ENCODE peak calls at places on chromosomes 1 and 21, in four cellular contexts. X, F, R and Z are unnamed samples.

GRCh38 chr1:12294076-12294475 is 64.2 kb downstream of the VPS13D start:
- DNase-seq in R (no peak), X (no peak), F (peak), Z (no peak)

GRCh38 chr1:159076753-159077656 is at the start of gene AIM2:
- DNase-seq in R (peak), X (no peak), F (no peak), Z (no peak)

GRCh38 chr1:231612393-231613089 is 14.0 kb upstream of the DISC1 start:
- DNase-seq in F (no peak), R (no peak), X (no peak), Z (no peak)

GRCh38 chr1:181817091-181817490 is 244.4 kb downstream of the ZNF648 start:
- DNase-seq in F (no peak), R (no peak), X (no peak), Z (no peak)

GRCh38 chr1:28855969-28856368 is 44.0 kb downstream of the OPRD1 start:
- DNase-seq in F (no peak), R (no peak), X (no peak), Z (no peak)

GRCh38 chr1:177783052-177783451 is 186.8 kb downstream of the SEC16B start:
- DNase-seq in X (no peak), R (no peak), F (no peak), Z (peak)

GRCh38 chr1:192477630-192478029 is 97.9 kb upstream of the RGS1 start:
- DNase-seq in R (peak), F (peak), X (no peak), Z (no peak)

GRCh38 chr1:178612261-178612660 is 99.4 kb downstream of the TEX35 start:
- DNase-seq in X (no peak), F (peak), R (peak), Z (no peak)

GRCh38 chr21:26939532-26940181 is 27.2 kb downstream of the ADAMTS5 start:
- DNase-seq in X (no peak), R (peak), F (peak), Z (no peak)

GRCh38 chr1:54291276-54292014 is 91.5 kb downstream of the MRPL37 start:
- DNase-seq in X (no peak), R (no peak), F (no peak), Z (no peak)

GRCh38 chr1:63004868-63005267 is 220.9 kb downstream of the ATG4C start:
- DNase-seq in X (no peak), F (no peak), R (no peak), Z (peak)

GRCh38 chr1:17581389-17582123 is 42.1 kb downstream of the ARHGEF10L start:
- DNase-seq in F (no peak), X (no peak), R (no peak), Z (no peak)

GRCh38 chr1:113701429-113701828 is 57.9 kb downstream of the PHTF1 start:
- DNase-seq in F (no peak), R (no peak), X (no peak), Z (peak)

GRCh38 chr1:53076165-53076564 is 14.2 kb downstream of the PODN start:
- DNase-seq in X (no peak), F (no peak), R (no peak), Z (peak)

GRCh38 chr1:84370831-84371394 is 27.4 kb upstream of the DNASE2B start:
- DNase-seq in R (peak), F (peak), X (no peak), Z (no peak)

GRCh38 chr1:168623003-168623828 is 46.8 kb downstream of the XCL1 start:
- DNase-seq in X (no peak), R (peak), F (peak), Z (no peak)

GRCh38 chr1:20325844-20326323 is 35.2 kb downstream of the VWA5B1 start:
- DNase-seq in R (no peak), X (no peak), F (peak), Z (no peak)

GRCh38 chr1:24966724-24967346 is 36.8 kb upstream of the RUNX3 start:
- DNase-seq in X (no peak), F (peak), R (peak), Z (no peak)

GRCh38 chr1:231359113-231359512 is 21.0 kb downstream of the SPRTN start:
- DNase-seq in R (peak), F (peak), X (no peak), Z (no peak)

GRCh38 chr1:153527023-153527724 is 8.6 kb downstream of the S100A6 start:
- DNase-seq in F (peak), R (no peak), X (no peak), Z (peak)

GRCh38 chr1:203244776-203245175 is 15.3 kb upstream of the CHIT1 start:
- DNase-seq in F (no peak), X (no peak), R (no peak), Z (no peak)

GRCh38 chr1:156390409-156391144 is 21.6 kb downstream of the RHBG start:
- DNase-seq in R (no peak), F (no peak), X (no peak), Z (no peak)
- H2BK15ac ChIP-seq in R (no peak), F (no peak), X (peak), Z (no peak)

DNA sequence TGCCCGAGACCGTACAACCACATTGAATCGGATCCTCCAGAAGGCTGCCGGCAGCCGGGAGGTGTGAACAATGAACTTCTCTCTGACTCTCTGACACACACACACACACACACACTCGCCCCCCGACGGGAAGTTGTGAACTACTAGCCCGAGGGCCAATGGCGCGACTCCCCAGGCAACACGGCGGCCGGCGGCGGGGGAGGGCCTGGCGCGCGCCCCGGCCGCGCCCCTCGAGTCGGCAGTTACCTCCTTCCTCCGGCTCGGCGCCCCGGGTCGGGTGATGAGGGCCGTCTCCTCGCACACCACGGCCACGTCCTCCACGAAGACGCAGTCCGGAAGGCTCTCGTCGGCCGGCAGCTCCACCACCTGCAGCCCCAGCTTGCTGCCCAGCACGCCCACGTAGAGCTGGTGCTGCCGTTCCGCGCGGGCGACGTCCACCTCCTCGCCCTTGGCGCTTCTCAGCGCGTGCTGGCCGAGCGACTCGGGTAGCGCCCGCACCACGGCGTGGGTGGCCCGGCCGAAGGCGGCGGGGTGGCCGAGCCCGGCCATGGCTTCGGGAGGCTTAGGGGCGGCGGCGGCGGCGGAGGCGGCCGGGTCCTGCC is 361 bp downstream of the DDAH1 start:
- DNase-seq in X (peak), R (peak), F (peak), Z (peak)
- H3K14ac ChIP-seq in X (peak), R (peak), F (peak), Z (peak)

GRCh38 chr1:31583995-31584868 is 7.9 kb downstream of the TINAGL1 start:
- DNase-seq in R (peak), F (peak), X (no peak), Z (no peak)

GRCh38 chr1:31584869-31585735 is 8.8 kb downstream of the TINAGL1 start:
- DNase-seq in X (no peak), F (no peak), R (no peak), Z (no peak)

GRCh38 chr1:31580891-31581603 is 4.7 kb downstream of the TINAGL1 start:
- DNase-seq in F (no peak), X (no peak), R (no peak), Z (no peak)

GRCh38 chr1:31581821-31582810 is 5.8 kb downstream of the TINAGL1 start:
- DNase-seq in R (no peak), F (no peak), X (no peak), Z (no peak)

GRCh38 chr1:31583082-31583994 is 7.0 kb downstream of the TINAGL1 start:
- DNase-seq in R (no peak), F (no peak), X (no peak), Z (no peak)
- H2BK15ac ChIP-seq in R (peak), F (no peak), X (no peak), Z (no peak)

GRCh38 chr21:42777757-42778344 is 101.5 kb downstream of the WDR4 start:
- DNase-seq in F (no peak), R (no peak), X (no peak), Z (no peak)

GRCh38 chr21:42777064-42777756 is 102.1 kb downstream of the WDR4 start:
- DNase-seq in X (no peak), R (no peak), F (no peak), Z (no peak)

GRCh38 chr21:42781150-42781980 is 98.0 kb downstream of the WDR4 start:
- DNase-seq in R (peak), X (no peak), F (no peak), Z (peak)

GRCh38 chr21:42781981-42782722 is 97.2 kb downstream of the WDR4 start:
- DNase-seq in F (no peak), X (no peak), R (no peak), Z (no peak)

GRCh38 chr21:42779431-42779861 is 99.9 kb downstream of the WDR4 start:
- DNase-seq in R (no peak), X (no peak), F (no peak), Z (no peak)
- H3K14ac ChIP-seq in R (no peak), X (no peak), F (no peak), Z (no peak)

GRCh38 chr1:36148821-36149236 is 457 bp downstream of the TRAPPC3 start:
- DNase-seq in F (no peak), X (no peak), R (no peak), Z (no peak)
- H2BK15ac ChIP-seq in F (no peak), X (no peak), R (peak), Z (no peak)

GRCh38 chr1:85463666-85464496 is 1.1 kb downstream of the DDAH1 start:
- DNase-seq in X (peak), R (peak), F (no peak), Z (no peak)
- H3K14ac ChIP-seq in X (no peak), R (peak), F (peak), Z (no peak)

GRCh38 chr1:6907201-6907600 is 121.9 kb downstream of the CAMTA1 start:
- DNase-seq in X (no peak), R (no peak), F (no peak), Z (peak)
- H2BK15ac ChIP-seq in X (no peak), R (no peak), F (no peak), Z (no peak)

DNA sequence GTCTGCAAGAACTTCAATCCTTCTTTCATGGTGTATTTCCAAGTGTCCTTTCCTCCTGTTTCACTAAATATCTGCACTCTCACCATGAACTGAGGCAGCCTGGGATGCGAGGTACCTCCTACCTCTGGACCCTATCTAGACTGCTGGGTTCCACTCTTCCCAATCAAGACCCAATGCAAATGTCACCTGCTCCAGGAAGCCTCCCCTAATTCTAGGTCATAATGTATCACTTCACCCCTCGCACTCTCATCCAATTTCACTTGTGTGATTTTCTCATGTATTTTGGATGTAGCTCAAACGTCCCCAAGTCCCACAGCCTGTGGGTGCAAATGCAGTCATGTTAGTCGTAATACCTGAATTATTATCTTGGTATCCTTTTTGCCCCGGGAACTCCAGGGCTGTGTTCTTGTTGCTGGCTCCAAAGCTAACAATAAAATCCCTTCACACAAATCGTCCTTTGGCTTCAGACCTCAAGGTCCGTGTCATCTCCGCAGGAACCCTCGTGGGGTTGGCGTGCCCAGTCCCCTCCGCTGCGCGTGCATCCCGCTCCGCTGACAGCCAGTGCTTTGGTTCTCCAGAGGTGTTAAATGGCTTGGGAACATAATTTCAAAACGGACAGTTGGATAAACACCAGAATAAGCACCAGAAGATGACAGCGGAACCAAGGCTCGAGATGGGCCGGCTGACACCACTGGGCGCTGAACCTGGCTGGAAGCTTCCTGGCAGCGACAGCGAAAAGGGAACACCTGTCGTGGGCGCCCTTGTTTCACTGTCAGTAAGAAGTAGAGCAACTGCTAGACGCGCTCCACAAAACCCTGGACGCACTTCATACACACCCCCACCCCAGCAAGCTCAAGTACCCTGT is 1.0 kb upstream of the BACH1 start:
- DNase-seq in R (no peak), F (no peak), X (no peak), Z (no peak)
- H3K14ac ChIP-seq in R (peak), F (peak), X (no peak), Z (no peak)